ENCODE peak calls at places on chromosomes 12 and 14, in eight cellular contexts. Q is mesendoderm, O is neural progenitor cell, N is fibroblast of lung, J is mesenchymal stem cell, K is neuronal stem cell, V is endodermal cell, L is IMR-90. B is an unnamed sample.

GRCh38 chr12:81327458-81327857 is 249.6 kb downstream of the ACSS3 start:
- DNase-seq in Q (no peak), O (no peak), N (no peak), J (no peak), K (no peak), V (no peak), L (no peak), B (no peak)

GRCh38 chr14:64702493-64703392 is 1.5 kb upstream of the PLEKHG3 start:
- DNase-seq in Q (peak), O (peak), N (no peak), J (no peak), K (no peak), V (peak), L (no peak), B (peak)

GRCh38 chr12:26293612-26294011 is 98.2 kb downstream of the SSPN start:
- DNase-seq in Q (no peak), O (no peak), N (no peak), J (no peak), K (no peak), V (no peak), L (no peak), B (no peak)

GRCh38 chr14:52776816-52777215 is 14.6 kb downstream of the GNPNAT1 start:
- DNase-seq in Q (peak), O (no peak), N (no peak), J (no peak), K (no peak), V (no peak), L (no peak), B (no peak)

GRCh38 chr14:24813089-24813815 is 179.3 kb upstream of the GZMB start:
- DNase-seq in Q (no peak), O (no peak), N (no peak), J (no peak), K (no peak), V (no peak), L (no peak), B (no peak)

GRCh38 chr14:89848165-89848564 is 106.4 kb downstream of the EFCAB11 start:
- DNase-seq in Q (no peak), O (no peak), N (peak), J (peak), K (no peak), V (no peak), L (peak), B (no peak)

GRCh38 chr12:13203028-13203922 is 6.7 kb downstream of the EMP1 start:
- DNase-seq in Q (peak), O (peak), N (no peak), J (peak), K (no peak), V (peak), L (no peak), B (no peak)

GRCh38 chr14:23182372-23183014 is 967 bp downstream of the SLC7A8 start:
- DNase-seq in Q (peak), O (peak), N (no peak), J (no peak), K (no peak), V (peak), L (no peak), B (no peak)

GRCh38 chr14:88233915-88234314 is 89.2 kb downstream of the KCNK10 start:
- DNase-seq in Q (peak), O (peak), N (no peak), J (no peak), K (no peak), V (peak), L (no peak), B (no peak)

GRCh38 chr12:81598205-81598604 is 160.9 kb downstream of the PPFIA2 start:
- DNase-seq in Q (no peak), O (no peak), N (no peak), J (no peak), K (no peak), V (no peak), L (no peak), B (no peak)

GRCh38 chr12:110338754-110339153 is 57.7 kb downstream of the ATP2A2 start:
- DNase-seq in Q (peak), O (no peak), N (peak), J (peak), K (no peak), V (peak), L (no peak), B (no peak)

GRCh38 chr12:14913381-14913781 is 25.0 kb downstream of the ERP27 start:
- DNase-seq in Q (no peak), O (no peak), N (no peak), J (no peak), K (no peak), V (peak), L (no peak), B (peak)

GRCh38 chr12:49043856-49044258 is 16.7 kb downstream of the KMT2D start:
- DNase-seq in Q (peak), O (peak), N (peak), J (peak), K (peak), V (peak), L (peak), B (peak)

GRCh38 chr14:96564389-96564788 is 62.2 kb downstream of the PAPOLA start:
- DNase-seq in Q (no peak), O (no peak), N (peak), J (no peak), K (no peak), V (no peak), L (no peak), B (no peak)

GRCh38 chr12:8996682-8997405 is 7.5 kb downstream of the KLRG1 start:
- DNase-seq in Q (no peak), O (no peak), N (peak), J (peak), K (no peak), V (no peak), L (peak), B (no peak)

GRCh38 chr12:124490584-124491305 is 76.7 kb downstream of the NCOR2 start:
- DNase-seq in Q (peak), O (no peak), N (no peak), J (no peak), K (no peak), V (no peak), L (no peak), B (peak)

GRCh38 chr12:94157891-94158495 is 9.6 kb downstream of the PLXNC1 start:
- DNase-seq in Q (no peak), O (no peak), N (no peak), J (no peak), K (no peak), V (no peak), L (no peak), B (no peak)

GRCh38 chr12:106861984-106862894 is 87.8 kb downstream of the RIC8B start:
- DNase-seq in Q (no peak), O (no peak), N (peak), J (peak), K (no peak), V (no peak), L (peak), B (no peak)

GRCh38 chr14:84006643-84007137 is 1523.3 kb upstream of the FLRT2 start:
- DNase-seq in Q (peak), O (peak), N (peak), J (no peak), K (peak), V (peak), L (no peak), B (no peak)

GRCh38 chr14:81400852-81401251 is 728 bp upstream of the STON2 start:
- DNase-seq in Q (peak), O (peak), N (peak), J (peak), K (no peak), V (no peak), L (peak), B (no peak)

GRCh38 chr12:42039146-42039545 is 105.5 kb downstream of the GXYLT1 start:
- DNase-seq in Q (peak), O (no peak), N (peak), J (no peak), K (no peak), V (no peak), L (peak), B (no peak)

GRCh38 chr12:1003600-1004271 is 12.7 kb downstream of the ERC1 start:
- DNase-seq in Q (peak), O (peak), N (no peak), J (no peak), K (peak), V (peak), L (no peak), B (no peak)

GRCh38 chr12:112904571-112904970 is 2.2 kb upstream of the OAS1 start:
- DNase-seq in Q (no peak), O (no peak), N (peak), J (no peak), K (no peak), V (no peak), L (no peak), B (no peak)

GRCh38 chr14:22039938-22040780 is 366.5 kb upstream of the OR4E1 start:
- DNase-seq in Q (peak), O (no peak), N (no peak), J (peak), K (no peak), V (no peak), L (no peak), B (no peak)

GRCh38 chr14:26104686-26105085 is 493.1 kb downstream of the NOVA1 start:
- DNase-seq in Q (no peak), O (no peak), N (no peak), J (no peak), K (no peak), V (no peak), L (no peak), B (no peak)

GRCh38 chr12:15131462-15131861 is 89.8 kb downstream of the RERG start:
- DNase-seq in Q (no peak), O (no peak), N (peak), J (peak), K (no peak), V (no peak), L (peak), B (no peak)

GRCh38 chr14:101354726-101355125 is 206.6 kb upstream of the DIO3 start:
- DNase-seq in Q (no peak), O (no peak), N (peak), J (no peak), K (no peak), V (peak), L (no peak), B (no peak)

GRCh38 chr14:24982472-24983155 is 67.3 kb downstream of the STXBP6 start:
- DNase-seq in Q (no peak), O (no peak), N (peak), J (peak), K (no peak), V (no peak), L (peak), B (no peak)

GRCh38 chr12:92827836-92828431 is 101.2 kb downstream of the EEA1 start:
- DNase-seq in Q (peak), O (peak), N (peak), J (peak), K (peak), V (peak), L (peak), B (no peak)

GRCh38 chr12:112781767-112782166 is 9.8 kb upstream of the RPH3A start:
- DNase-seq in Q (no peak), O (no peak), N (no peak), J (no peak), K (no peak), V (no peak), L (no peak), B (no peak)

GRCh38 chr14:58298880-58299664 is 717 bp downstream of the ARID4A start:
- DNase-seq in Q (peak), O (peak), N (no peak), J (no peak), K (peak), V (peak), L (no peak), B (peak)

GRCh38 chr12:30930238-30931010 is 3.9 kb downstream of the TSPAN11 start:
- DNase-seq in Q (no peak), O (no peak), N (no peak), J (peak), K (no peak), V (peak), L (no peak), B (peak)

GRCh38 chr12:34402228-34402898 is 380.1 kb downstream of the ALG10 start:
- DNase-seq in Q (no peak), O (no peak), N (no peak), J (no peak), K (no peak), V (peak), L (no peak), B (peak)

GRCh38 chr12:75162845-75163244 is 46.8 kb downstream of the KCNC2 start:
- DNase-seq in Q (no peak), O (no peak), N (no peak), J (no peak), K (no peak), V (no peak), L (no peak), B (no peak)

GRCh38 chr14:51996148-51996746 is 6.9 kb downstream of the RTRAF start:
- DNase-seq in Q (peak), O (peak), N (peak), J (peak), K (no peak), V (no peak), L (peak), B (no peak)

GRCh38 chr12:60185060-60185459 is 589.2 kb downstream of the SLC16A7 start:
- DNase-seq in Q (no peak), O (no peak), N (no peak), J (no peak), K (no peak), V (no peak), L (no peak), B (no peak)

GRCh38 chr12:28172434-28173030 is 17.7 kb upstream of the CCDC91 start:
- DNase-seq in Q (peak), O (peak), N (peak), J (peak), K (peak), V (peak), L (peak), B (no peak)

GRCh38 chr12:113116875-113117274 is 18.7 kb downstream of the RASAL1 start:
- DNase-seq in Q (no peak), O (no peak), N (no peak), J (no peak), K (no peak), V (no peak), L (no peak), B (peak)

GRCh38 chr14:21219561-21220111 is 49.6 kb downstream of the HNRNPC start:
- DNase-seq in Q (no peak), O (no peak), N (no peak), J (peak), K (no peak), V (no peak), L (no peak), B (no peak)

DNA sequence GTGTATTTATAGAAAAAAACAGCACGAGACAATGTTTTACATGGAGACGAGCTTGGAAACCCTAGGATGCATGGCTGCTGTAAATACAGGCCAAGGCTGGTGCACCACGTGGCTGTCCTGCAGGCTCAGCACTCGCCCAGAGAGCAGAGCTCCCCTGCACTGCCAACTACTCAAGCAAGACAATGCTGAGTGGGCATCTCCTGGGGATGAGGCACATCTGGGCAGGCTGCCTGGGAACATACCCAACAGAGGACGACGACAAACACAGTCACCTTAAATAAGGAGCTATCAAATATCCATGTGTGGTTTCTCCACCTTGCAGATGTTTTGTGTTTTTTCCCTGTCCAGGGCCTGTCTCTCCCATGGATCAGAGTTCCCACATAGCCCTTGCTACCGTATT is 128.3 kb upstream of the PRMT8 start:
- DNase-seq in Q (no peak), O (no peak), N (no peak), J (no peak), K (no peak), V (peak), L (no peak), B (no peak)
- H3K27ac ChIP-seq in Q (no peak), O (no peak), N (no peak), J (no peak), K (no peak), V (no peak), L (no peak), B (no peak)

GRCh38 chr14:75577724-75578098 is 709 bp upstream of the FLVCR2 start:
- DNase-seq in Q (peak), O (peak), N (peak), J (peak), K (peak), V (peak), L (peak), B (peak)

GRCh38 chr14:75577090-75577489 is 1.3 kb upstream of the FLVCR2 start:
- DNase-seq in Q (no peak), O (no peak), N (no peak), J (no peak), K (no peak), V (no peak), L (no peak), B (no peak)

GRCh38 chr14:75578099-75578785 is at the start of gene FLVCR2:
- DNase-seq in Q (peak), O (peak), N (peak), J (peak), K (peak), V (peak), L (peak), B (peak)

GRCh38 chr14:75579882-75580281 is 1.5 kb downstream of the FLVCR2 start:
- DNase-seq in Q (no peak), O (no peak), N (peak), J (no peak), K (no peak), V (no peak), L (no peak), B (no peak)

DNA sequence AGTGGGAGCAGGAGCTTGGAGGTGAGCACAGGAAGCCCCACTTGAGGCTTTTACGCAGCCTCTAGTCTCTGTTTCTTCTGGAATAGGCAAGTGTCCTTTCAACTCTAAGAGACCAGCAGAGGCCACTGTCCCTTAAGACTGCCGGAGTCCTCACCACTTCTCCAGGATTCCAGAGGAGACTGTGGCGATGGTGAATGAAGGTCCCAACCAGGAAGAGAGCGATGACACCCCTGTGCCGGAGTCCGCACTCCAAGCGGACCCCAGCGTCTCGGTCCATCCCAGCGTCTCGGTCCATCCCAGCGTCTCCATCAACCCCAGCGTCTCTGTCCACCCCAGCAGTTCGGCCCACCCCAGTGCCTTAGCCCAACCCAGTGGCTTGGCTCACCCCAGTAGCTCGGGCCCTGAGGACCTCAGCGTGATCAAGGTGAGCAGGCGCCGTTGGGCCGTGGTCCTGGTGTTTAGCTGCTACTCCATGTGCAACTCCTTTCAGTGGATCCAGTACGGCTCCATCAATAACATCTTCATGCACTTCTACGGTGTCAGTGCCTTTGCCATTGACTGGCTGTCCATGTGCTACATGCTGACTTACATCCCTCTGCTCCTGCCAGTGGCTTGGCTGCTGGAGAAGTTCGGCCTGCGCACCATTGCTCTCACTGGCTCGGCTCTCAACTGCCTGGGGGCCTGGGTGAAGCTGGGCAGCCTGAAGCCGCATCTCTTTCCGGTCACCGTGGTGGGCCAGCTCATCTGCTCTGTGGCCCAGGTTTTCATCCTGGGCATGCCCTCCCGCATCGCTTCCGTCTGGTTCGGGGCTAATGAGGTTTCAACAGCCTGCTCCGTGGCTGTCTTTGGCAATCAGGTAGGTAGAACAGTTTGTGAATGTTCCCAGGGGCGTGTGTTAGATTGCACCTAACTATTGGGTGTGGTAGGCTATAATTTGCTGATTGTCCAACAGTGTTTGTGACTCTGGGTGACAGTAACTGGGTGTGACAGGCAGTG is 664 bp downstream of the FLVCR2 start:
- DNase-seq in Q (peak), O (no peak), N (peak), J (peak), K (peak), V (no peak), L (peak), B (peak)
- H3K4me3 ChIP-seq in Q (peak), O (peak), N (peak), J (peak), K (peak), V (peak), L (peak), B (peak)

GRCh38 chr14:39015964-39016577 is 87.0 kb downstream of the SEC23A start:
- DNase-seq in Q (no peak), O (no peak), N (no peak), J (peak), K (no peak), V (no peak), L (peak), B (no peak)
- H3K9ac ChIP-seq in Q (no peak), O (no peak), N (no peak), J (no peak), K (no peak), V (no peak), L (no peak), B (no peak)

DNA sequence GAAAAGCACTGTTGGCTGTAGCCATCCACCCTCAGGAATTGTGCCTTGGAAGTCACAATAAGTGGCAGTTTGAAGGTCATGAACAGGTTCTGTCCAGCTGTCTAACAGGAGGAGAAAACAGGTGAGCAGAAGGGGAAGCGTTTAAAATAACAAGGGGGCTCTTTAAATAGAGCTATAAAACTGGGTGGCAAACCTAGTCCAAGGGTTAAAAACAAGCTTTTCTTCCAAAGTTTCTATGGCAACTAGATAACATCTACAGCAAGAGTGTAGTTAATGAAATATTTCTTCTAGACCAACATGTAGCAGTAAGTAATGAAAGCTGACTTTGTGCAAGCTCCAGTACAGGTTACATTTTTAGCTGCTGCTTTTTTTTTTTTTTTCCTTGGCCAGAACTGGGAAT is 107.7 kb upstream of the ARHGAP5 start:
- DNase-seq in Q (no peak), O (no peak), N (no peak), J (peak), K (no peak), V (no peak), L (no peak), B (no peak)
- H3K27ac ChIP-seq in Q (no peak), O (no peak), N (no peak), J (no peak), K (no peak), V (no peak), L (no peak), B (peak)

DNA sequence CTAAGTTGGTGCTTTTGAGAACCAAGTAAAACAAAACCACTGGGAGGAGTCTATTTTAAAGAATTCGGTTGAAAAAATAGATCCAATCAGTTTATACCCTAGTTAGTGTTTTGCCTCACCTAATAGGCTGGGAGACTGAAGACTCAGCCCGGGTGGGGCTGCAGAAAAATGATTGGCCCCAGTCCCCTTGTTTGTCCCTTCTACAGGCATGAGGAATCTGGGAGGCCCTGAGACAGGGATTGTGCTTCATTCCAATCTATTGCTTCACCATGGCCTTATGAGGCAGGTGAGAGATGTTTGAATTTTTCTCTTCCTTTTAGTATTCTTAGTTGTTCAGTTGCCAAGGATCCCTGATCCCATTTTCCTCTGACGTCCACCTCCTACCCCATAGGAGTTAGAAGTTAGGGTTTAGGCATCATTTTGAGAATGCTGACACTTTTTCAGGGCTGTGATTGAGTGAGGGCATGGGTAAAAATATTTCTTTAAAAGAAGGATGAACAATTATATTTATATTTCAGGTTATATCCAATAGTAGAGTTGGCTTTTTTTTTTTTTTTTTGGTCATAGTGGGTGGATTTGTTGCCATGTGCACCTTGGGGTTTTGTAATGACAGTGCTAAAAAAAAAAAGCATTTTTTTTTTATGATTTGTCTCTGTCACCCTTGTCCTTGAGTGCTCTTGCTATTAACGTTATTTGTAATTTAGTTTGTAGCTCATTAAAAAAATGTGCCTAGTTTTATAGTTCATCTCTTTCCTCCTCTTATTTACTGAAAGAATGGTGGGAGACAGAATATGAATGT is 1.6 kb upstream of the RAB5B start:
- DNase-seq in Q (peak), O (no peak), N (peak), J (peak), K (no peak), V (peak), L (peak), B (no peak)
- H3K4me3 ChIP-seq in Q (no peak), O (no peak), N (peak), J (no peak), K (peak), V (peak), L (peak), B (peak)